ENCODE peak calls at places on chromosomes 11 and 22, in six cellular contexts. G, K, O, E, B and Q are unnamed samples.

GRCh38 chr11:125224391-125225015 is 60.0 kb downstream of the PKNOX2 start:
- DNase-seq in G (peak), K (no peak), O (peak), E (peak), B (no peak), Q (no peak)

GRCh38 chr11:95108671-95109551 is 19.3 kb downstream of the ENDOD1 start:
- DNase-seq in G (peak), K (no peak), O (peak), E (no peak), B (no peak), Q (no peak)

GRCh38 chr22:30247561-30247960 is 1.0 kb upstream of the LIF start:
- DNase-seq in G (no peak), K (no peak), O (no peak), E (no peak), B (no peak), Q (no peak)

GRCh38 chr22:20536590-20537324 is 29.3 kb downstream of the MED15 start:
- DNase-seq in G (no peak), K (no peak), O (no peak), E (no peak), B (no peak), Q (no peak)

GRCh38 chr11:86101493-86101892 is 32.6 kb upstream of the PICALM start:
- DNase-seq in G (peak), K (no peak), O (no peak), E (no peak), B (no peak), Q (no peak)

GRCh38 chr11:2553198-2553597 is 108.4 kb downstream of the KCNQ1 start:
- DNase-seq in G (no peak), K (no peak), O (no peak), E (no peak), B (no peak), Q (no peak)

GRCh38 chr22:45584121-45584570 is 81.5 kb downstream of the FBLN1 start:
- DNase-seq in G (peak), K (no peak), O (no peak), E (no peak), B (peak), Q (no peak)

GRCh38 chr22:47407626-47408025 is 645.2 kb downstream of the TBC1D22A start:
- DNase-seq in G (no peak), K (no peak), O (no peak), E (no peak), B (no peak), Q (no peak)

GRCh38 chr11:24575392-24575791 is 78.5 kb downstream of the LUZP2 start:
- DNase-seq in G (peak), K (no peak), O (no peak), E (no peak), B (no peak), Q (no peak)

GRCh38 chr11:115221461-115222069 is 282.6 kb downstream of the CADM1 start:
- DNase-seq in G (no peak), K (no peak), O (no peak), E (no peak), B (no peak), Q (no peak)

GRCh38 chr11:57458410-57459111 is 1.8 kb upstream of the RTN4RL2 start:
- DNase-seq in G (peak), K (peak), O (peak), E (peak), B (no peak), Q (no peak)

GRCh38 chr22:25104367-25104766 is 95.3 kb upstream of the CRYBB3 start:
- DNase-seq in G (no peak), K (no peak), O (no peak), E (no peak), B (no peak), Q (no peak)

GRCh38 chr22:46072030-46072881 is 78.1 kb upstream of the PPARA start:
- DNase-seq in G (peak), K (peak), O (peak), E (peak), B (peak), Q (no peak)

GRCh38 chr11:121586727-121587126 is 134.0 kb upstream of the SORL1-AS1 start:
- DNase-seq in G (no peak), K (no peak), O (no peak), E (no peak), B (no peak), Q (no peak)

GRCh38 chr11:73126804-73127480 is 15.2 kb downstream of the FCHSD2 start:
- DNase-seq in G (no peak), K (no peak), O (no peak), E (no peak), B (no peak), Q (no peak)

GRCh38 chr11:118921929-118922744 is 3.6 kb downstream of the BCL9L start:
- DNase-seq in G (peak), K (peak), O (peak), E (peak), B (peak), Q (no peak)

GRCh38 chr22:44211946-44212930 is 31.5 kb downstream of the PARVG start:
- DNase-seq in G (peak), K (peak), O (no peak), E (no peak), B (no peak), Q (no peak)

GRCh38 chr11:12361650-12362049 is 15.7 kb upstream of the PARVA start:
- DNase-seq in G (peak), K (no peak), O (no peak), E (no peak), B (no peak), Q (no peak)

GRCh38 chr22:40031766-40032470 is 37.2 kb downstream of the FAM83F start:
- DNase-seq in G (no peak), K (no peak), O (no peak), E (no peak), B (no peak), Q (no peak)

GRCh38 chr11:112481431-112481830 is 220.8 kb upstream of the PLET1 start:
- DNase-seq in G (no peak), K (no peak), O (no peak), E (no peak), B (no peak), Q (no peak)

GRCh38 chr11:122459064-122459463 is 196.5 kb upstream of the UBASH3B start:
- DNase-seq in G (no peak), K (no peak), O (no peak), E (no peak), B (no peak), Q (no peak)

GRCh38 chr22:17368727-17369552 is at the start of gene CECR2:
- DNase-seq in G (no peak), K (peak), O (peak), E (peak), B (no peak), Q (peak)

GRCh38 chr11:99419991-99420390 is 399.2 kb downstream of the CNTN5 start:
- DNase-seq in G (no peak), K (no peak), O (no peak), E (no peak), B (no peak), Q (no peak)

GRCh38 chr22:36971305-36971704 is 47.9 kb downstream of the TST start:
- DNase-seq in G (no peak), K (no peak), O (no peak), E (no peak), B (no peak), Q (no peak)

GRCh38 chr22:27790396-27791216 is 10.9 kb downstream of the MN1 start:
- DNase-seq in G (no peak), K (no peak), O (no peak), E (no peak), B (no peak), Q (no peak)

GRCh38 chr11:78622666-78623065 is 48.0 kb upstream of the NARS2 start:
- DNase-seq in G (no peak), K (no peak), O (no peak), E (no peak), B (no peak), Q (no peak)

GRCh38 chr11:78615724-78616123 is 41.1 kb upstream of the NARS2 start:
- DNase-seq in G (no peak), K (no peak), O (no peak), E (no peak), B (peak), Q (no peak)

DNA sequence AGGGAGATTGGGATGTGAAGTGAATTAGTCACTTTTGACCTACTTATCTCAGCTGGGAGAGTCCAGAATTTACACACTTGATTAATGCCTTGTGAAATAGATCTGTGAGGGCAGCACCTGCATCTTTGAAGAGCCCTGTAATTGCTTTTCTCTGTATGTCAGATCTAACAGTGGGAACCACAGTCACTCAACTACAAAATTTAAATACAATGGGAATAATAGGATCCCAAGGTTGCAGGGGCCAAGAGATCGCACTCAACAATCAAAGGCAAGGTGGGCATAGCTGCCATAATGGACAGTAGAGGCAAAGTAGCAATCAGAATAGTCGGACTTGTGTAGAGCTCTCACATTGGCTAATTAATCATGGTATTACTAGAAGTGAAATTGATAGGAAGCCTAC is 45.5 kb upstream of the NARS2 start:
- DNase-seq in G (no peak), K (no peak), O (no peak), E (no peak), B (no peak), Q (no peak)
- H4K91ac ChIP-seq in G (no peak), K (no peak), O (no peak), E (no peak), B (no peak), Q (no peak)

DNA sequence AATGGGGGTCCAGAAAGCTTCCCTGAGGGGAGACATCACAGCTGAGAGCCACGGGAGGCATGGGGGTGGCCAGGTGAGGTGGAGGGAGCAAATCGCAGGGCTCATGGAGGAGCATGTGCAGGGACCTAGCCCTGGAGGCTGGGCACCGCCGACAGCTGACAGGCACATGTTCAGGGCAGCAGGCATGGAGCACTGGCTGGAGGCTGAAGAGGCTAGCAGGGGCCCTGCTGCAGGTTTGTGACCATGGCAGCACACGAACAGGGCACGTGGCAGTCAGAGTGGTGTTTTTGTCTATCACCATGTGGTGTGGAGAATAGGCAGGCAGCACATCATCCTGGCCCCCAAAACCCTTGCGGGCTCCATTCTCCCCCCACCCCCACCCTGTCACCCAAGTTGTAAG is 10.1 kb upstream of the CDC42EP2 start:
- DNase-seq in G (no peak), K (no peak), O (no peak), E (no peak), B (no peak), Q (no peak)
- H3K14ac ChIP-seq in G (no peak), K (no peak), O (peak), E (no peak), B (no peak), Q (no peak)

GRCh38 chr22:35018995-35019394 is 47.0 kb upstream of the ISX start:
- DNase-seq in G (no peak), K (no peak), O (no peak), E (no peak), B (no peak), Q (no peak)

GRCh38 chr22:35023692-35024363 is 42.1 kb upstream of the ISX start:
- DNase-seq in G (no peak), K (peak), O (peak), E (peak), B (peak), Q (peak)

GRCh38 chr22:35022291-35022690 is 43.7 kb upstream of the ISX start:
- DNase-seq in G (no peak), K (no peak), O (no peak), E (no peak), B (no peak), Q (no peak)

GRCh38 chr22:35021166-35021565 is 44.8 kb upstream of the ISX start:
- DNase-seq in G (no peak), K (no peak), O (no peak), E (no peak), B (no peak), Q (no peak)

DNA sequence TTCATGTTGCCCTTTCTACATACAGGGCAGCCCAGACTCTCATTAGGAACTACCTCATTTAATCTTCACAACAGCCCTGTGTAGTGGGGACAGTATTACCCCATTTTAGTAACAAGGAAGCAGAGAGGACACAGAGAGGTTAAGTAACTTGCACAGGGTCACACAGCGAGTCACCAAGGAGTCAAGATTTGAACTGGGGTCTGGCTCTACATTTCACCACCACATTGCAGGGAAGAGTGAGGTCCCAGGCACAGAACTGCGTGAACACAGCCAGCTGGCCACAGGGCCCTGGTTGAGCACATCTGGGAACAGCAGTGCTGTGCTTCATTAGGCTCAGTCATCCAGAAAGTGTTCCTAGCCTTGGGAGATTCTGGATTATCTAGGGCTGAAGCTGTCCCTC is 45.4 kb upstream of the ISX start:
- DNase-seq in G (no peak), K (no peak), O (no peak), E (no peak), B (no peak), Q (no peak)
- H4K91ac ChIP-seq in G (no peak), K (peak), O (no peak), E (peak), B (peak), Q (no peak)

DNA sequence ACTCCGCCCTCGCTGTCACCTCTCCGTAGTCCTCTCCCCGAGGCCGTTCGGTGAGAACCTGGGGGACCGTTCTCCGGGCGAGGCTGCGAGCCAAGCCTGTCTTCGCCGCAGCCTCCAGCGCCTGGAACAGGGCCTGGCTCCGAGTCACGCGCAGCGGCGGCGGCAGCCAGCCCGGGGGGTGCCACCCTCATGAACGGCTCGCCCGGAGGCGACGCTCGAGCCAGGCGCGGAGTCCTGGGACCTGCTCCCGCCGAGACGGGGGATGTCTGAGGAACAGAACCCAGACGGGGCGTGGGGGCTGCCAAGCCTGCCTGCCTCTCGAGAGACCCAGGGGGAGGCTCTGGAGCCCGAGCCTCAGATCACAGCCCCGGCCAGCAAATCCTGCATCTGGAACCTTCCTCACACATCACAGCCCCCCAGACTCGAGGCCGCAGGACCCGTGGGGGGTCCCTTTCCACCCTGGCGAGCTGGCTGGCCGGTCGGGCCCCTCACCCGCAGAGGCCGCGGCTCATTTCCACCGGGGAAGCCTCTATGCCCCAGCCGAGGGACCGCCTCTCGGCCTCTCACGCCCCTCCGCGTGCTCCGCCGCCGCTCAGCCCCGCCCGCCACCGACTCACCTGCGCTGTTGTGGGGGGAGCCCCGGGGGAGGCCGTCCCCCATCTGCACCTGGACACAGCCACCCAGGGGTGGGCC is 4.1 kb downstream of the SHISA8 start:
- DNase-seq in G (no peak), K (no peak), O (no peak), E (no peak), B (no peak), Q (no peak)
- H3K14ac ChIP-seq in G (no peak), K (no peak), O (no peak), E (no peak), B (no peak), Q (peak)